ENCODE peak calls at places on chromosomes 4 and X, in five cellular contexts. One of them, this sample, is unnamed.

GRCh38 chrX:1592128-1592862 is 891 bp downstream of the AKAP17A start:
- DNase-seq in heart left ventricle: no peak
- DNase-seq in HCT116: no peak
- DNase-seq in A549: no peak
- DNase-seq in tibial nerve: no peak
- DNase-seq in this sample: no peak

GRCh38 chr4:147678796-147679549 is 5.0 kb downstream of the PRMT9 start:
- DNase-seq in tibial nerve: no peak
- DNase-seq in A549: peak; percentile 17
- DNase-seq in heart left ventricle: no peak
- DNase-seq in HCT116: peak; percentile 41
- DNase-seq in this sample: no peak

GRCh38 chr4:151548708-151549107 is 139.7 kb downstream of the FHIP1A start:
- DNase-seq in A549: no peak
- DNase-seq in heart left ventricle: no peak
- DNase-seq in tibial nerve: no peak
- DNase-seq in HCT116: no peak
- DNase-seq in this sample: no peak

GRCh38 chr4:25223770-25224375 is 10.0 kb upstream of the PI4K2B start:
- DNase-seq in tibial nerve: no peak
- DNase-seq in heart left ventricle: no peak
- DNase-seq in HCT116: peak; percentile 57
- DNase-seq in A549: peak; percentile 61
- DNase-seq in this sample: no peak

GRCh38 chr4:80500593-80500992 is 165.1 kb downstream of the CFAP299 start:
- DNase-seq in heart left ventricle: no peak
- DNase-seq in A549: no peak
- DNase-seq in tibial nerve: no peak
- DNase-seq in HCT116: no peak
- DNase-seq in this sample: no peak

GRCh38 chr4:145935253-145936141 is 3.1 kb downstream of the ZNF827 start:
- DNase-seq in A549: peak; percentile 32
- DNase-seq in HCT116: no peak
- DNase-seq in tibial nerve: no peak
- DNase-seq in heart left ventricle: peak; percentile 52
- DNase-seq in this sample: peak; percentile 18

GRCh38 chr4:7009591-7009990 is 33.6 kb upstream of the TADA2B start:
- DNase-seq in HCT116: no peak
- DNase-seq in A549: no peak
- DNase-seq in tibial nerve: no peak
- DNase-seq in heart left ventricle: no peak
- DNase-seq in this sample: no peak

GRCh38 chrX:68999351-68999750 is 165.9 kb downstream of the PJA1 start:
- DNase-seq in tibial nerve: no peak
- DNase-seq in HCT116: peak; percentile 18
- DNase-seq in heart left ventricle: no peak
- DNase-seq in A549: peak; percentile 10
- DNase-seq in this sample: no peak

GRCh38 chr4:148980782-148981181 is 538.6 kb upstream of the NR3C2 start:
- DNase-seq in HCT116: no peak
- DNase-seq in heart left ventricle: no peak
- DNase-seq in tibial nerve: no peak
- DNase-seq in A549: no peak
- DNase-seq in this sample: no peak

GRCh38 chr4:83932996-83933395 is 397.1 kb downstream of the GPAT3 start:
- DNase-seq in tibial nerve: no peak
- DNase-seq in A549: no peak
- DNase-seq in HCT116: no peak
- DNase-seq in heart left ventricle: no peak
- DNase-seq in this sample: no peak

DNA sequence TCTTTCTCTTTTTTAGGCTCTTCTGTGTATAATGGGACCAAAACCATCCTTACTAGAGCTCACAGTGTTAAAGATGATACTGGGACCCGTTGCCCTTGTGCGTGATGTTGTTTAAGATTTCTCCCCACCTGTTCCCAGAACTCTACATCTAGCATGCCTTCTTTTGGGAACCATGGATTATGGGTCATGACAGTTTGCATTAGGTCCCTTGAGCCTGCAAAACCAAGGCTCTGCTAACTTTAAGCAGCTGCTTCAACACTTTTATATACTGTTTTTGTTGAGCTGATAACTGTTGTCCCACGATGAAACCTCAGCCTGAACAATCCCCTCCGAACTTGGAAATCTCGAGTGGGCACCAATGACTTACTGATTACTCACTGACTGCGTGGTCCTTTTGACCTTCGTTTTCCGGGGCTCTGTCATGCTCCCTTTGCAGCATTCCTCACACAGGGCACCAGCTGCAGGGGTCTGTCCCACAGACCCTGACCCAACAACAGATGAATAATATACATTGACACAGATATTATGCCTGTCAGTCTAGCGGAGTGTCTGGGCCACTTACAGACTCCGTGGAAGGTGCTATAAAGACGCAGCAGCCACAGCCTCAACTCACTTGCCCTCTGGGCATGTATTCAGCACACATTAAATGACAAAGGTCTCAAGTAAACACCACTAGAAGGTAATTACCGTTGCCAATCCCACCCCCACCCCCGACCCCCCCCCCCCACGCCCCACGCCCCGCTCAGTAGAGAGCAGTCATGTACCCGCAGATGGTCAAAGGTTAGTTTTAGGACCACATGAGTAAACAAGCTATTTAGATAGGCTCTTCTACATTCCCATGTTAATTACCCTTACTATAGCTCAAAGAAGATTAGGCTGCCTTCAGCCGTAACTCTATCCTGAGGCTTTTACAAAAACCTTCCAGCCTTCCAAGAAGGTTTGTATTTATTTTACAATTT is 162.0 kb upstream of the WDFY3 start:
- DNase-seq in tibial nerve: no peak
- DNase-seq in A549: no peak
- DNase-seq in HCT116: no peak
- DNase-seq in heart left ventricle: no peak
- DNase-seq in this sample: no peak
- H3K4me3 ChIP-seq in tibial nerve: no peak overlapping the region
- H3K4me3 ChIP-seq in A549: no peak overlapping the region
- H3K4me3 ChIP-seq in HCT116: no peak overlapping the region
- H3K4me3 ChIP-seq in heart left ventricle: no peak overlapping the region
- H3K4me3 ChIP-seq in this sample: no peak overlapping the region

GRCh38 chr4:176566769-176567168 is 226.0 kb downstream of the VEGFC start:
- DNase-seq in HCT116: no peak
- DNase-seq in heart left ventricle: no peak
- DNase-seq in A549: peak; percentile 25
- DNase-seq in tibial nerve: no peak
- DNase-seq in this sample: no peak
- TF ChIP-seq POLR2A in HCT116: no peak
- TF ChIP-seq POLR2A in heart left ventricle: no peak
- TF ChIP-seq POLR2A in A549: no peak
- TF ChIP-seq POLR2A in tibial nerve: no peak
- TF ChIP-seq POLR2A in this sample: no peak

DNA sequence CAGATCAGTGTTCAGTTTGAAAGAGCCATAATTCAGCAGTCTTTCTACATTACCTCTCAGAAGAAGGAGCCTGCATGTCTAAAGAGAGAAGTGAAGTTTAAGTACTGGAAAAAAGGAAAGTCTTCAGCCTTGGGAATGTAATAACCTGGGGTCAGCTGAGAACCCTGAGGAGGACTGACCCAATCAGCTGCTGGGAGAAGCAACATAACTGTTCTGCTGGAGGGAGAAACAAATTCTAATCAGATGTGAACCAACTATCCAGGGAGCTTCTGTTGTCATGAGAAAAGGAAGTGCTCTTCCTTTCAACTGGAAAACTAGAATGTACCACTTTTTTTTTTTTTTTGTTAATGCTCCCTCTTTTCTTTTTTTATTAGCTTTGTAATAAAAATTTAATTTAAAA is 64.5 kb upstream of the PDE5A start:
- DNase-seq in A549: no peak
- DNase-seq in tibial nerve: no peak
- DNase-seq in HCT116: no peak
- DNase-seq in heart left ventricle: no peak
- DNase-seq in this sample: no peak
- H3K4me3 ChIP-seq in A549: no peak overlapping the region
- H3K4me3 ChIP-seq in tibial nerve: no peak overlapping the region
- H3K4me3 ChIP-seq in HCT116: no peak overlapping the region
- H3K4me3 ChIP-seq in heart left ventricle: peak overlapping the region; percentile 11
- H3K4me3 ChIP-seq in this sample: no peak overlapping the region

GRCh38 chrX:41333994-41334865 is at the start of gene DDX3X:
- DNase-seq in HCT116: peak; percentile 71
- DNase-seq in tibial nerve: peak; percentile 73
- DNase-seq in heart left ventricle: peak; percentile 86
- DNase-seq in A549: peak; percentile 91
- DNase-seq in this sample: peak; percentile 92
- TF ChIP-seq POLR2A in HCT116: peak; percentile 99
- TF ChIP-seq POLR2A in tibial nerve: peak; percentile 97
- TF ChIP-seq POLR2A in heart left ventricle: peak; percentile 98
- TF ChIP-seq POLR2A in A549: peak; percentile 99
- TF ChIP-seq POLR2A in this sample: peak; percentile 99

GRCh38 chr4:37453004-37453360 is 208.4 kb downstream of the NWD2 start:
- DNase-seq in tibial nerve: peak; percentile 63
- DNase-seq in HCT116: peak; percentile 58
- DNase-seq in heart left ventricle: peak; percentile 27
- DNase-seq in A549: peak; percentile 79
- DNase-seq in this sample: peak; percentile 69
- H3K4me3 ChIP-seq in tibial nerve: peak overlapping the region; percentile 48
- H3K4me3 ChIP-seq in HCT116: no peak overlapping the region
- H3K4me3 ChIP-seq in heart left ventricle: peak overlapping the region; percentile 31
- H3K4me3 ChIP-seq in A549: peak overlapping the region; percentile 54
- H3K4me3 ChIP-seq in this sample: peak overlapping the region; percentile 60

DNA sequence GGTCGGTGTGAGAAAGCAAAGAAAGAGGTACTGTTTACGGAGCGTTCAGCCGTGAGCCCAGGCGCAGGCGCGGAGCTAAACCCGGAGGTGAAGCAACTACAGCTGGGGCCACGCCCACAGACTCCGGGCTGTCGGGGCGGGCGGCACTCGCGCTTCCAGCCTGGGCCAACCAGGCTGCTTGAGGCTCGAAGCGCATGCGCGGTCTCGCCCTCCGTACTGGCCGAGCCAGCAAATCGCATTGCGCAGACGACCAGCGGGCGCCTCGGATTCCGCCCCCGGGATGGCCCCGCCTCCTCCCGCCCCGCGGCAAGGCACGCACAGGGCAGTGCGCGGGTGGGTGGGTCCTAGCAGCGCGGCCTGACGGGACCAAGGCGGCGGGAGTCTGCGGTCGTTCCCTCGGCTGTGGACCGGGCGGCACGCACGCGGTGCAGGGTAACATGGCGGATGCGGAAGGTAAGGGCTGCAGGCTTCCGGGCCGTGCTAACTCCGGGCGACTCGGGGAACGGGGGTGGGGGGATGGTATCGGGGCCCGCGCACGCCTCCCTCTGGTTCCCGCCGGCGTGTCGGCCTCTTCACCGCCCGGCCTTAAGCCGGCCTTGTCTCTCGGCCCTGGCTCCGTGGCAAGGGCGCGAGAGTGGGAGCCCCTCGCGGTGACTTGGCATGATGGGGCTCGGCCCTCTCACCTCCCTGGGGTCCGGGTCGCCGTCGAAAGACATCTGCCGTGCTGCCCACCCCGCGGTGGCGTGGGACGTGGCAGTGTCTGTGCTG is at the start of gene DKC1:
- DNase-seq in HCT116: peak; percentile 87
- DNase-seq in A549: peak; percentile 97
- DNase-seq in heart left ventricle: peak; percentile 94
- DNase-seq in tibial nerve: peak; percentile 84
- DNase-seq in this sample: peak; percentile 97
- TF ChIP-seq POLR2A in HCT116: no peak
- TF ChIP-seq POLR2A in A549: peak; percentile 83
- TF ChIP-seq POLR2A in heart left ventricle: peak; percentile 41
- TF ChIP-seq POLR2A in tibial nerve: peak; percentile 35
- TF ChIP-seq POLR2A in this sample: peak; percentile 56

DNA sequence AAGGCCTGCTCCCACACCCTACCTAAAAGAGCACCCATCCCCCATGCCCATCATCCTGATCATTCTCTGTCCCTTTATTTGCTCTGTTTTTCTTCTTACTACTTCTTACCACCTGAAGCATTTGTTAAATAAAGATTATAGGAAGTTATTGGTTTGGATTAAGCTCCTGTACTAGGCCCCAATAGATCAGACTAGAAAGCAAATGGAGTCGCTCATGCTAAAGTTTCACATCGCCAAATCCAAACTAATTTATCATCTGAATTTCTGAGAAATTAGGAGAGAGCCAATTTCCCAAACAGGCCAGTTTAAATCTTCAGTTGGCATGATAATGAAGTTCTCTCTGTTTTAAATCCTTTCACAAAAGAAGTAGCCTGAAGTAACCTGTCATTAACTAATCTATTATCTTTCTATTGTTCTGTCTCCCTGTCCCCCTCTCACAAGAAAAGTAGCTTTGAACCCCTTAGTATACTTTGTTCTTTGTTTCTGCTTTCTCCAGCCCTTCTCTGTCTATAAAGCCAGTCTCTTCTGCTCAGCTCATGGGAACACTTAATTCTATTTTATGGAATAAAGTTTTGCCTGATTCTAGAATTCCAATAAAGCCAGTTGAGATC is 178.5 kb downstream of the ZNF674 start:
- DNase-seq in tibial nerve: no peak
- DNase-seq in A549: no peak
- DNase-seq in heart left ventricle: no peak
- DNase-seq in HCT116: no peak
- DNase-seq in this sample: no peak
- H3K4me3 ChIP-seq in tibial nerve: no peak overlapping the region
- H3K4me3 ChIP-seq in A549: no peak overlapping the region
- H3K4me3 ChIP-seq in heart left ventricle: no peak overlapping the region
- H3K4me3 ChIP-seq in HCT116: no peak overlapping the region
- H3K4me3 ChIP-seq in this sample: no peak overlapping the region

GRCh38 chrX:65745427-65745826 is 78.0 kb downstream of the MSN start:
- DNase-seq in heart left ventricle: no peak
- DNase-seq in A549: no peak
- DNase-seq in HCT116: no peak
- DNase-seq in tibial nerve: no peak
- DNase-seq in this sample: no peak
- TF ChIP-seq POLR2A in heart left ventricle: no peak
- TF ChIP-seq POLR2A in A549: no peak
- TF ChIP-seq POLR2A in HCT116: no peak
- TF ChIP-seq POLR2A in tibial nerve: no peak
- TF ChIP-seq POLR2A in this sample: no peak